ENCODE peak calls at places on chromosomes 16 and 17, in eight cellular contexts. One of them, this sample, is unnamed.

GRCh38 chr17:16971458-16972338 is at the start of gene TNFRSF13B:
- DNase-seq in H7: peak; percentile 34
- DNase-seq in HAP-1: no peak
- DNase-seq in T follicular helper cell: no peak
- DNase-seq in tibial nerve: no peak
- DNase-seq in ACHN: no peak
- DNase-seq in activated naive CD4-positive, alpha-beta T cell: no peak
- DNase-seq in DMS 273 treated with DMSO at 0.1 percent for 48 hours: no peak
- DNase-seq in this sample: no peak

GRCh38 chr16:4303973-4304372 is 11.9 kb upstream of the GLIS2 start:
- DNase-seq in ACHN: no peak
- DNase-seq in H7: peak; percentile 54
- DNase-seq in activated naive CD4-positive, alpha-beta T cell: no peak
- DNase-seq in tibial nerve: no peak
- DNase-seq in T follicular helper cell: no peak
- DNase-seq in DMS 273 treated with DMSO at 0.1 percent for 48 hours: peak; percentile 54
- DNase-seq in HAP-1: no peak
- DNase-seq in this sample: no peak

GRCh38 chr16:50245417-50246298 is 20.7 kb upstream of the ADCY7 start:
- DNase-seq in ACHN: peak; percentile 58
- DNase-seq in HAP-1: peak; percentile 74
- DNase-seq in H7: peak; percentile 87
- DNase-seq in tibial nerve: no peak
- DNase-seq in DMS 273 treated with DMSO at 0.1 percent for 48 hours: no peak
- DNase-seq in T follicular helper cell: no peak
- DNase-seq in activated naive CD4-positive, alpha-beta T cell: no peak
- DNase-seq in this sample: no peak

GRCh38 chr16:72198641-72199250 is 26.8 kb upstream of the PMFBP1 start:
- DNase-seq in HAP-1: no peak
- DNase-seq in H7: peak; percentile 26
- DNase-seq in T follicular helper cell: no peak
- DNase-seq in ACHN: no peak
- DNase-seq in activated naive CD4-positive, alpha-beta T cell: no peak
- DNase-seq in DMS 273 treated with DMSO at 0.1 percent for 48 hours: no peak
- DNase-seq in tibial nerve: no peak
- DNase-seq in this sample: no peak

GRCh38 chr16:152141-153128 is at the start of gene HBZ:
- DNase-seq in HAP-1: no peak
- DNase-seq in T follicular helper cell: no peak
- DNase-seq in activated naive CD4-positive, alpha-beta T cell: no peak
- DNase-seq in DMS 273 treated with DMSO at 0.1 percent for 48 hours: no peak
- DNase-seq in tibial nerve: no peak
- DNase-seq in H7: no peak
- DNase-seq in ACHN: no peak
- DNase-seq in this sample: no peak

GRCh38 chr16:2250652-2251280 is 621 bp downstream of the ECI1 start:
- DNase-seq in T follicular helper cell: peak; percentile 32
- DNase-seq in ACHN: peak; percentile 49
- DNase-seq in activated naive CD4-positive, alpha-beta T cell: no peak
- DNase-seq in DMS 273 treated with DMSO at 0.1 percent for 48 hours: no peak
- DNase-seq in HAP-1: peak; percentile 67
- DNase-seq in tibial nerve: no peak
- DNase-seq in H7: no peak
- DNase-seq in this sample: peak; percentile 32

GRCh38 chr16:11757671-11758545 is 15.3 kb upstream of the TXNDC11 start:
- DNase-seq in activated naive CD4-positive, alpha-beta T cell: no peak
- DNase-seq in ACHN: peak; percentile 94
- DNase-seq in H7: no peak
- DNase-seq in DMS 273 treated with DMSO at 0.1 percent for 48 hours: no peak
- DNase-seq in tibial nerve: no peak
- DNase-seq in HAP-1: peak; percentile 29
- DNase-seq in T follicular helper cell: no peak
- DNase-seq in this sample: no peak

GRCh38 chr16:30567991-30568638 is 3.4 kb downstream of the ZNF688 start:
- DNase-seq in HAP-1: no peak
- DNase-seq in T follicular helper cell: peak; percentile 37
- DNase-seq in DMS 273 treated with DMSO at 0.1 percent for 48 hours: no peak
- DNase-seq in tibial nerve: no peak
- DNase-seq in activated naive CD4-positive, alpha-beta T cell: no peak
- DNase-seq in H7: no peak
- DNase-seq in ACHN: no peak
- DNase-seq in this sample: peak; percentile 46

GRCh38 chr17:81578561-81579225 is 26.5 kb upstream of the FAAP100 start:
- DNase-seq in ACHN: no peak
- DNase-seq in DMS 273 treated with DMSO at 0.1 percent for 48 hours: no peak
- DNase-seq in T follicular helper cell: no peak
- DNase-seq in activated naive CD4-positive, alpha-beta T cell: no peak
- DNase-seq in HAP-1: no peak
- DNase-seq in H7: no peak
- DNase-seq in tibial nerve: no peak
- DNase-seq in this sample: no peak

GRCh38 chr16:2426941-2427361 is 2.3 kb upstream of the CCNF start:
- DNase-seq in T follicular helper cell: no peak
- DNase-seq in HAP-1: no peak
- DNase-seq in DMS 273 treated with DMSO at 0.1 percent for 48 hours: no peak
- DNase-seq in ACHN: no peak
- DNase-seq in tibial nerve: no peak
- DNase-seq in H7: no peak
- DNase-seq in activated naive CD4-positive, alpha-beta T cell: no peak
- DNase-seq in this sample: no peak

GRCh38 chr16:24309222-24309905 is 53.2 kb downstream of the CACNG3 start:
- DNase-seq in T follicular helper cell: no peak
- DNase-seq in ACHN: peak; percentile 69
- DNase-seq in activated naive CD4-positive, alpha-beta T cell: no peak
- DNase-seq in DMS 273 treated with DMSO at 0.1 percent for 48 hours: no peak
- DNase-seq in HAP-1: peak; percentile 59
- DNase-seq in tibial nerve: no peak
- DNase-seq in H7: no peak
- DNase-seq in this sample: no peak

GRCh38 chr16:54291107-54291980 is 4.8 kb upstream of the IRX3 start:
- DNase-seq in activated naive CD4-positive, alpha-beta T cell: no peak
- DNase-seq in H7: peak; percentile 74
- DNase-seq in ACHN: no peak
- DNase-seq in DMS 273 treated with DMSO at 0.1 percent for 48 hours: no peak
- DNase-seq in tibial nerve: no peak
- DNase-seq in HAP-1: no peak
- DNase-seq in T follicular helper cell: no peak
- DNase-seq in this sample: no peak

GRCh38 chr17:74677558-74678466 is 34.9 kb downstream of the CD300LF start:
- DNase-seq in T follicular helper cell: no peak
- DNase-seq in activated naive CD4-positive, alpha-beta T cell: no peak
- DNase-seq in tibial nerve: no peak
- DNase-seq in ACHN: peak; percentile 15
- DNase-seq in DMS 273 treated with DMSO at 0.1 percent for 48 hours: peak; percentile 94
- DNase-seq in HAP-1: no peak
- DNase-seq in H7: no peak
- DNase-seq in this sample: no peak

GRCh38 chr17:45228985-45229517 is 7.4 kb downstream of the FMNL1 start:
- DNase-seq in T follicular helper cell: peak; percentile 75
- DNase-seq in tibial nerve: peak; percentile 85
- DNase-seq in DMS 273 treated with DMSO at 0.1 percent for 48 hours: no peak
- DNase-seq in activated naive CD4-positive, alpha-beta T cell: peak; percentile 44
- DNase-seq in HAP-1: no peak
- DNase-seq in H7: peak; percentile 93
- DNase-seq in ACHN: no peak
- DNase-seq in this sample: peak; percentile 75

GRCh38 chr16:30063893-30064745 is 1.4 kb upstream of the ALDOA start:
- DNase-seq in HAP-1: peak; percentile 72
- DNase-seq in tibial nerve: peak; percentile 79
- DNase-seq in DMS 273 treated with DMSO at 0.1 percent for 48 hours: peak; percentile 67
- DNase-seq in activated naive CD4-positive, alpha-beta T cell: peak; percentile 33
- DNase-seq in T follicular helper cell: peak; percentile 47
- DNase-seq in H7: peak; percentile 88
- DNase-seq in ACHN: peak; percentile 80
- DNase-seq in this sample: peak; percentile 46

GRCh38 chr16:67199011-67199807 is at the start of gene ELMO3:
- DNase-seq in ACHN: no peak
- DNase-seq in DMS 273 treated with DMSO at 0.1 percent for 48 hours: no peak
- DNase-seq in activated naive CD4-positive, alpha-beta T cell: no peak
- DNase-seq in HAP-1: no peak
- DNase-seq in H7: peak; percentile 98
- DNase-seq in T follicular helper cell: no peak
- DNase-seq in tibial nerve: no peak
- DNase-seq in this sample: no peak

GRCh38 chr17:29929006-29929543 is 953 bp downstream of the SSH2 start:
- DNase-seq in tibial nerve: no peak
- DNase-seq in activated naive CD4-positive, alpha-beta T cell: no peak
- DNase-seq in T follicular helper cell: no peak
- DNase-seq in H7: peak; percentile 21
- DNase-seq in ACHN: peak; percentile 83
- DNase-seq in DMS 273 treated with DMSO at 0.1 percent for 48 hours: peak; percentile 52
- DNase-seq in HAP-1: peak; percentile 68
- DNase-seq in this sample: no peak

GRCh38 chr17:4433515-4434031 is at the start of gene SPNS3:
- DNase-seq in tibial nerve: no peak
- DNase-seq in DMS 273 treated with DMSO at 0.1 percent for 48 hours: no peak
- DNase-seq in H7: peak; percentile 22
- DNase-seq in HAP-1: no peak
- DNase-seq in activated naive CD4-positive, alpha-beta T cell: no peak
- DNase-seq in ACHN: no peak
- DNase-seq in T follicular helper cell: no peak
- DNase-seq in this sample: peak; percentile 13

GRCh38 chr17:18129041-18129502 is 20.5 kb downstream of the MYO15A start:
- DNase-seq in T follicular helper cell: no peak
- DNase-seq in DMS 273 treated with DMSO at 0.1 percent for 48 hours: peak; percentile 14
- DNase-seq in tibial nerve: no peak
- DNase-seq in HAP-1: no peak
- DNase-seq in H7: no peak
- DNase-seq in ACHN: peak; percentile 10
- DNase-seq in activated naive CD4-positive, alpha-beta T cell: no peak
- DNase-seq in this sample: no peak

GRCh38 chr16:79580465-79581200 is 19.9 kb downstream of the MAF start:
- DNase-seq in tibial nerve: no peak
- DNase-seq in activated naive CD4-positive, alpha-beta T cell: no peak
- DNase-seq in ACHN: no peak
- DNase-seq in HAP-1: no peak
- DNase-seq in H7: no peak
- DNase-seq in DMS 273 treated with DMSO at 0.1 percent for 48 hours: no peak
- DNase-seq in T follicular helper cell: no peak
- DNase-seq in this sample: no peak

GRCh38 chr17:9828296-9829059 is 2.8 kb downstream of the GLP2R start:
- DNase-seq in T follicular helper cell: no peak
- DNase-seq in ACHN: no peak
- DNase-seq in activated naive CD4-positive, alpha-beta T cell: no peak
- DNase-seq in tibial nerve: no peak
- DNase-seq in DMS 273 treated with DMSO at 0.1 percent for 48 hours: no peak
- DNase-seq in HAP-1: no peak
- DNase-seq in H7: no peak
- DNase-seq in this sample: no peak

GRCh38 chr16:67543036-67543435 is 14.4 kb downstream of the RIPOR1 start:
- DNase-seq in H7: peak; percentile 56
- DNase-seq in tibial nerve: no peak
- DNase-seq in HAP-1: no peak
- DNase-seq in DMS 273 treated with DMSO at 0.1 percent for 48 hours: no peak
- DNase-seq in T follicular helper cell: no peak
- DNase-seq in ACHN: no peak
- DNase-seq in activated naive CD4-positive, alpha-beta T cell: no peak
- DNase-seq in this sample: no peak

GRCh38 chr16:14377326-14377725 is 252.7 kb downstream of the PARN start:
- DNase-seq in activated naive CD4-positive, alpha-beta T cell: no peak
- DNase-seq in H7: no peak
- DNase-seq in DMS 273 treated with DMSO at 0.1 percent for 48 hours: no peak
- DNase-seq in ACHN: no peak
- DNase-seq in T follicular helper cell: no peak
- DNase-seq in HAP-1: no peak
- DNase-seq in tibial nerve: no peak
- DNase-seq in this sample: no peak

GRCh38 chr16:53775821-53776431 is 72.0 kb downstream of the FTO start:
- DNase-seq in H7: no peak
- DNase-seq in tibial nerve: peak; percentile 45
- DNase-seq in activated naive CD4-positive, alpha-beta T cell: no peak
- DNase-seq in ACHN: peak; percentile 88
- DNase-seq in DMS 273 treated with DMSO at 0.1 percent for 48 hours: no peak
- DNase-seq in HAP-1: peak; percentile 53
- DNase-seq in T follicular helper cell: no peak
- DNase-seq in this sample: no peak

GRCh38 chr16:80932725-80933124 is 74.0 kb downstream of the CMC2 start:
- DNase-seq in T follicular helper cell: no peak
- DNase-seq in H7: peak; percentile 39
- DNase-seq in tibial nerve: peak; percentile 8
- DNase-seq in DMS 273 treated with DMSO at 0.1 percent for 48 hours: no peak
- DNase-seq in ACHN: peak; percentile 60
- DNase-seq in HAP-1: no peak
- DNase-seq in activated naive CD4-positive, alpha-beta T cell: no peak
- DNase-seq in this sample: no peak

GRCh38 chr17:74010903-74011302 is 192.6 kb upstream of the RPL38 start:
- DNase-seq in H7: no peak
- DNase-seq in DMS 273 treated with DMSO at 0.1 percent for 48 hours: no peak
- DNase-seq in activated naive CD4-positive, alpha-beta T cell: no peak
- DNase-seq in T follicular helper cell: no peak
- DNase-seq in ACHN: no peak
- DNase-seq in tibial nerve: no peak
- DNase-seq in HAP-1: no peak
- DNase-seq in this sample: no peak

GRCh38 chr16:24906901-24907300 is 61.1 kb downstream of the SLC5A11 start:
- DNase-seq in activated naive CD4-positive, alpha-beta T cell: no peak
- DNase-seq in ACHN: no peak
- DNase-seq in HAP-1: no peak
- DNase-seq in DMS 273 treated with DMSO at 0.1 percent for 48 hours: no peak
- DNase-seq in H7: no peak
- DNase-seq in tibial nerve: no peak
- DNase-seq in T follicular helper cell: no peak
- DNase-seq in this sample: no peak

GRCh38 chr17:28426081-28426519 is 20.1 kb upstream of the SLC46A1 start:
- DNase-seq in tibial nerve: no peak
- DNase-seq in ACHN: peak; percentile 24
- DNase-seq in activated naive CD4-positive, alpha-beta T cell: no peak
- DNase-seq in T follicular helper cell: no peak
- DNase-seq in DMS 273 treated with DMSO at 0.1 percent for 48 hours: peak; percentile 36
- DNase-seq in HAP-1: peak; percentile 63
- DNase-seq in H7: peak; percentile 74
- DNase-seq in this sample: no peak

GRCh38 chr17:74429604-74430384 is 2.1 kb upstream of the GPRC5C start:
- DNase-seq in H7: peak; percentile 76
- DNase-seq in DMS 273 treated with DMSO at 0.1 percent for 48 hours: no peak
- DNase-seq in T follicular helper cell: no peak
- DNase-seq in ACHN: peak; percentile 21
- DNase-seq in HAP-1: peak; percentile 72
- DNase-seq in activated naive CD4-positive, alpha-beta T cell: no peak
- DNase-seq in tibial nerve: no peak
- DNase-seq in this sample: no peak

GRCh38 chr17:35265071-35265470 is 22.2 kb downstream of the SLFN5 start:
- DNase-seq in DMS 273 treated with DMSO at 0.1 percent for 48 hours: no peak
- DNase-seq in tibial nerve: no peak
- DNase-seq in H7: no peak
- DNase-seq in HAP-1: no peak
- DNase-seq in activated naive CD4-positive, alpha-beta T cell: no peak
- DNase-seq in ACHN: no peak
- DNase-seq in T follicular helper cell: no peak
- DNase-seq in this sample: no peak

GRCh38 chr17:81466564-81467472 is 45.8 kb downstream of the ACTG1 start:
- DNase-seq in ACHN: no peak
- DNase-seq in T follicular helper cell: no peak
- DNase-seq in activated naive CD4-positive, alpha-beta T cell: no peak
- DNase-seq in HAP-1: no peak
- DNase-seq in tibial nerve: no peak
- DNase-seq in DMS 273 treated with DMSO at 0.1 percent for 48 hours: no peak
- DNase-seq in H7: peak; percentile 76
- DNase-seq in this sample: no peak

This sample was measured in T-cell.